ENCODE peak calls at places on chromosome 2, in four cellular contexts. C is AG09309, T is heart left ventricle, Y is lung microvascular endothelial cell. D is an unnamed sample.

GRCh38 chr2:102114290-102114721 is 28.2 kb upstream of the IL1R1 start:
- DNase-seq in Y (peak; percentile 89), T (no peak), C (peak; percentile 87), D (no peak)

GRCh38 chr2:62774555-62775366 is 69.2 kb downstream of the EHBP1 start:
- DNase-seq in C (no peak), T (no peak), Y (peak; percentile 57), D (no peak)

GRCh38 chr2:196563876-196564275 is 75.6 kb upstream of the CCDC150 start:
- DNase-seq in C (no peak), T (no peak), Y (peak; percentile 9), D (no peak)

GRCh38 chr2:208999911-209000310 is 423.9 kb upstream of the MAP2 start:
- DNase-seq in Y (no peak), C (no peak), T (no peak), D (no peak)

GRCh38 chr2:54787760-54788366 is 64.4 kb downstream of the EML6 start:
- DNase-seq in T (no peak), C (no peak), Y (no peak), D (no peak)

GRCh38 chr2:17635007-17635406 is 94.5 kb downstream of the VSNL1 start:
- DNase-seq in C (no peak), T (no peak), Y (no peak), D (peak; percentile 52)

GRCh38 chr2:174334781-174335604 is at the start of gene SP9:
- DNase-seq in Y (peak; percentile 46), C (peak; percentile 74), T (peak; percentile 63), D (peak; percentile 51)

GRCh38 chr2:15693926-15694588 is 102.4 kb downstream of the DDX1 start:
- DNase-seq in C (no peak), Y (no peak), T (no peak), D (no peak)

GRCh38 chr2:100126172-100126571 is 16.2 kb downstream of the AFF3 start:
- DNase-seq in T (no peak), C (no peak), Y (no peak), D (peak; percentile 56)

GRCh38 chr2:201532686-201533304 is 81.3 kb downstream of the STRADB start:
- DNase-seq in Y (no peak), C (peak; percentile 75), T (no peak), D (no peak)

GRCh38 chr2:89763254-89763580 is 1071.7 kb downstream of the RPIA start:
- DNase-seq in Y (no peak), T (peak; percentile 70), C (no peak), D (peak; percentile 28)

GRCh38 chr2:134558208-134558890 is 160.5 kb downstream of the TMEM163 start:
- DNase-seq in T (no peak), C (no peak), Y (no peak), D (no peak)